ENCODE peak calls at places on chromosomes 11 and 22, in four cellular contexts. Z is chondrocyte, A is HFF-Myc, H is foreskin fibroblast. W is an unnamed sample.

GRCh38 chr22:44676441-44677298 is 25.3 kb upstream of the PRR5 start:
- DNase-seq in Z (peak; percentile 82), A (no peak), H (peak; percentile 29), W (no peak)

GRCh38 chr11:118001494-118001971 is 15.3 kb downstream of the IL10RA start:
- DNase-seq in Z (no peak), H (no peak), A (no peak), W (no peak)

GRCh38 chr11:85132839-85133238 is 494.3 kb downstream of the DLG2 start:
- DNase-seq in H (peak; percentile 7), A (no peak), Z (no peak), W (no peak)

GRCh38 chr11:132024587-132025295 is 654.3 kb downstream of the NTM start:
- DNase-seq in A (no peak), H (peak; percentile 82), Z (no peak), W (no peak)

GRCh38 chr22:30753701-30754100 is 59.0 kb downstream of the OSBP2 start:
- DNase-seq in A (no peak), H (peak; percentile 18), Z (no peak), W (no peak)

GRCh38 chr11:17457361-17458104 is 19.1 kb downstream of the ABCC8 start:
- DNase-seq in H (no peak), Z (no peak), A (no peak), W (no peak)

GRCh38 chr22:38674888-38675287 is 6.9 kb upstream of the TOMM22 start:
- DNase-seq in Z (no peak), A (no peak), H (no peak), W (no peak)

GRCh38 chr11:8111636-8112035 is 30.6 kb downstream of the TUB start:
- DNase-seq in A (no peak), Z (no peak), H (peak; percentile 29), W (no peak)

GRCh38 chr11:129230006-129230405 is 37.9 kb upstream of the ARHGAP32 start:
- DNase-seq in H (peak; percentile 31), Z (no peak), A (no peak), W (no peak)

GRCh38 chr11:75161506-75161905 is 10.6 kb downstream of the SLCO2B1 start:
- DNase-seq in H (no peak), Z (no peak), A (no peak), W (no peak)

GRCh38 chr22:21876486-21877176 is 9.2 kb upstream of the MAPK1 start:
- DNase-seq in H (peak; percentile 78), Z (no peak), A (no peak), W (no peak)

GRCh38 chr11:128728767-128729587 is 35.1 kb downstream of the FLI1 start:
- DNase-seq in Z (no peak), A (no peak), H (no peak), W (no peak)

GRCh38 chr11:58647141-58647699 is 24.8 kb downstream of the CNTF start:
- DNase-seq in Z (no peak), H (no peak), A (no peak), W (no peak)

GRCh38 chr11:109939176-109939810 is 153.9 kb upstream of the ZC3H12C start:
- DNase-seq in Z (no peak), H (peak; percentile 82), A (peak; percentile 44), W (no peak)

GRCh38 chr11:43984519-43985385 is 42.3 kb downstream of the C11orf96 start:
- DNase-seq in Z (no peak), A (no peak), H (no peak), W (no peak)

GRCh38 chr11:105577645-105578044 is 32.2 kb upstream of the GRIA4 start:
- DNase-seq in Z (no peak), A (no peak), H (peak; percentile 6), W (no peak)

GRCh38 chr11:117966908-117967307 is 19.3 kb upstream of the IL10RA start:
- DNase-seq in Z (no peak), H (no peak), A (no peak), W (no peak)

GRCh38 chr11:47406896-47407745 is 1.3 kb upstream of the SLC39A13 start:
- DNase-seq in H (peak; percentile 52), A (no peak), Z (no peak), W (no peak)
- TF ChIP-seq CTCF in H (no peak), A (no peak), Z (no peak), W (no peak)

GRCh38 chr22:35740616-35741015 is 22.9 kb downstream of the APOL5 start:
- DNase-seq in Z (no peak), H (no peak), A (no peak), W (no peak)

GRCh38 chr22:35739076-35739475 is 21.4 kb downstream of the APOL5 start:
- DNase-seq in H (no peak), Z (no peak), A (no peak), W (no peak)

GRCh38 chr22:35736701-35737100 is 19.0 kb downstream of the APOL5 start:
- DNase-seq in Z (no peak), A (no peak), H (no peak), W (no peak)

GRCh38 chr22:35742342-35743100 is 24.8 kb downstream of the APOL5 start:
- DNase-seq in Z (no peak), A (peak; percentile 59), H (peak; percentile 88), W (no peak)

DNA sequence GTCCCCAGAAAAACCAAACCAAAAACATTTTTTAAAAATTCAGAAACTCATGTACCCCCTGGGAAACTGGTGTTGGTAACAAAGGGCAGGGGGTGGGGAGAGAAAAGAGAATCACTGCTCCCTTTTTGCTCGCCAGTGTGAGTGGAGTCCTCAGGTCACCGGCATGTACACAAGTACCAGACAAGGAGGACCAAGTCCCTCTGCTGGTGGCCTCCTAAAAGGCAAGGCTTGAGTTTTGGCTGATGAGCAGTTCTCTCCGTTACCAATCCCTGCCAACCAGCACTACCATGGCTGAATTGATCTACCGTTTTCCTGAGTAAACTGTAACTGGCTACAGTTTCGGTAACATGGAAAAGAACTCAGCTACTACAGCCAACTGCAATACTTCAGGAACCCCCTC is 22.0 kb downstream of the APOL5 start:
- DNase-seq in H (no peak), Z (no peak), A (no peak), W (no peak)
- TF ChIP-seq CTCF in H (peak; percentile 26), Z (peak; percentile 55), A (peak; percentile 15), W (no peak)

GRCh38 chr11:899724-900123 is 10.9 kb downstream of the CHID1 start:
- DNase-seq in A (no peak), Z (no peak), H (no peak), W (no peak)

GRCh38 chr11:900545-900944 is 10.1 kb downstream of the CHID1 start:
- DNase-seq in A (no peak), H (no peak), Z (no peak), W (no peak)

GRCh38 chr11:897226-898159 is 13.1 kb downstream of the CHID1 start:
- DNase-seq in Z (no peak), A (no peak), H (no peak), W (no peak)

GRCh38 chr11:898540-899190 is 11.9 kb downstream of the CHID1 start:
- DNase-seq in H (peak; percentile 45), Z (no peak), A (no peak), W (no peak)

DNA sequence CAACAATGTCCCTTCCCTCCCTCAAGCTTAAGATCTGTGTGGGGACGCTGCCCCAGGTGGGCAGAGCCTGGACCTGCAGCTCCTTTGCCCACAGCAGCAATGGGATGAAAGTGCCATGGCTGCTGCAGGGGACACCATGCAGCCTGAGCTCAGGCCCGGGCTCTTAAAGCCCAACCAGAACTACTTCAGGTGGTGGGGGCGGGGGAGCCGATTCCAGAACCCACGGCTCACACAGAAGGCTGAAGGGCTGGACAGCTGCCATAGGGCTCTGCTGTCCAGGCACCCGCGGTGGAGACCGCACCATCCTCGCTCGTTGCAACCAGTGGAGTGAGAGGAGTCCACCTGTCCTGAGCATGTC is 12.5 kb downstream of the CHID1 start:
- DNase-seq in H (peak; percentile 57), Z (no peak), A (no peak), W (no peak)
- TF ChIP-seq CTCF in H (peak; percentile 30), Z (peak; percentile 60), A (peak; percentile 26), W (peak; percentile 49)

GRCh38 chr22:46364341-46365165 is 29.0 kb downstream of the TRMU start:
- DNase-seq in Z (no peak), A (no peak), H (no peak), W (no peak)

GRCh38 chr22:46363611-46364321 is 28.3 kb downstream of the TRMU start:
- DNase-seq in A (no peak), Z (peak; percentile 87), H (no peak), W (no peak)

GRCh38 chr22:46362221-46362933 is 26.9 kb downstream of the TRMU start:
- DNase-seq in Z (peak; percentile 69), A (no peak), H (no peak), W (no peak)

GRCh38 chr22:46361861-46362220 is 26.3 kb downstream of the TRMU start:
- DNase-seq in H (no peak), A (no peak), Z (no peak), W (no peak)

GRCh38 chr22:46362934-46363515 is 27.5 kb downstream of the TRMU start:
- DNase-seq in H (no peak), A (no peak), Z (peak; percentile 62), W (no peak)
- TF ChIP-seq CTCF in H (no peak), A (no peak), Z (no peak), W (no peak)

GRCh38 chr22:42692239-42693054 is 28.2 kb downstream of the A4GALT start:
- DNase-seq in Z (no peak), H (no peak), A (no peak), W (no peak)
- TF ChIP-seq CTCF in Z (peak; percentile 17), H (no peak), A (peak; percentile 8), W (peak; percentile 2)

W was measured in D721Med.